ENCODE peak calls at places on chromosomes 12 and 14, in four cellular contexts. K is GM12878, V is K562, X is HL-60. A is an unnamed sample.

GRCh38 chr12:5200276-5201087 is 156.8 kb downstream of the KCNA5 start:
- DNase-seq in V (peak; percentile 74), K (no peak), X (no peak), A (peak; percentile 32)

GRCh38 chr14:64942531-64943111 is at the start of gene GPX2:
- DNase-seq in X (no peak), K (no peak), V (no peak), A (no peak)

GRCh38 chr12:14664434-14665023 is 31.9 kb downstream of the GUCY2C start:
- DNase-seq in K (no peak), X (peak; percentile 18), V (peak; percentile 7), A (no peak)

GRCh38 chr12:87816186-87816585 is 213.0 kb downstream of the C12orf50 start:
- DNase-seq in X (no peak), K (no peak), V (no peak), A (no peak)

GRCh38 chr14:55581011-55581806 is 1.2 kb downstream of the KTN1 start:
- DNase-seq in V (peak; percentile 10), X (no peak), K (no peak), A (no peak)

GRCh38 chr12:92068441-92068840 is 77.2 kb downstream of the BTG1 start:
- DNase-seq in K (no peak), X (no peak), V (no peak), A (no peak)

GRCh38 chr12:99282670-99283069 is 364.9 kb upstream of the GARIN6 start:
- DNase-seq in V (no peak), X (no peak), K (no peak), A (no peak)

GRCh38 chr12:130226771-130227170 is 64.5 kb downstream of the FZD10 start:
- DNase-seq in K (no peak), V (no peak), X (no peak), A (no peak)

GRCh38 chr12:40342010-40342409 is 117.2 kb downstream of the LRRK2 start:
- DNase-seq in X (no peak), V (no peak), K (no peak), A (no peak)

GRCh38 chr12:123253606-123254459 is 17.8 kb downstream of the CDK2AP1 start:
- DNase-seq in X (no peak), K (no peak), V (no peak), A (no peak)

GRCh38 chr14:36579573-36580140 is 2.8 kb downstream of the NKX2-8 start:
- DNase-seq in X (no peak), K (no peak), V (no peak), A (no peak)

GRCh38 chr14:37584211-37585100 is 10.6 kb downstream of the FOXA1 start:
- DNase-seq in X (no peak), K (no peak), V (no peak), A (no peak)

DNA sequence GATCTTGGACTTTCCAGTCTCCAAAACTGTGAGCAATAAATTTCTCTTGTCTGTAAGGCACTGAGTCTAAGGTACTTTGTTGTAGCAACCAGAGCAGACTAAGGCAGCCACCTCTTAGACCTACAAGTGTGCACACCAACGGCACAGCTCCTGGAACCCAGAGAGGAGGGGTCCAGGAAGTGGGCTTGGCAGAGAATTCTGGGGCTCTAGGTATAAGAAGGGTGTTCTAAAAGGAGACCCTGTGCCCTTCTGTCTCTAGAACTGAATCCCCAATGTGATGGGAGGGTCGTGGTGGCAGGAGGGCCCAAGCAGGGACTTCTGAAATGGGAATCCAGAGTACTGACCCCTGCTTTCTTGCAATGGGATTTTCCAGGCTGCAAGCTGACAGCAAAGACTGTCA is 13.5 kb upstream of the TFCP2 start:
- DNase-seq in K (no peak), X (no peak), V (no peak), A (no peak)
- TF ChIP-seq SPI1 in K (no peak), X (no peak), V (no peak), A (no peak)

GRCh38 chr14:92959761-92960680 is 37.1 kb downstream of the CHGA start:
- DNase-seq in X (no peak), V (no peak), K (no peak), A (no peak)
- TF ChIP-seq POLR2AphosphoS5 in X (no peak), V (no peak), K (no peak), A (no peak)

DNA sequence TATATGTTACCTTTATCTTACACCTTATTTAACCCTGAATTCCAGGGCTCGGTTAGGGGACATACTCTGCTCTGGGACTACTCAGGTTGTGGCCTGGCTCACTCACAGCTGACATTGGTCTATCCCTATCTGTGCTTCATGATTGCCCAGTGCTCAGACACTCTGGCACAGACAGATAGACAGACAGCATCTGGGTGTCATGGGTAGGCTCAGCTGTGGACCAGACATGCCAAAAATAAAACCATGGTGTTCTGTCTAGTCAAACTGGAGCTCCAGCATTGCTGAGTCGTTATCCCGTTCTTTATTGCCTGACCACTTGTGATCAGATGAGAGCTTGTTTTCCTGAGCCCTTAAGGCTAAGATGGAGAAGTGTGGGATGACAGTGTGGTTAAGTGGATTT is 29.0 kb downstream of the FBXW8 start:
- DNase-seq in X (no peak), K (no peak), V (no peak), A (no peak)
- TF ChIP-seq SPI1 in X (no peak), K (no peak), V (no peak), A (no peak)

GRCh38 chr14:95502381-95502950 is 14.0 kb downstream of the SYNE3 start:
- DNase-seq in V (no peak), X (peak; percentile 81), K (no peak), A (no peak)

GRCh38 chr14:95507174-95507573 is 9.3 kb downstream of the SYNE3 start:
- DNase-seq in V (peak; percentile 50), K (no peak), X (peak; percentile 99), A (no peak)

GRCh38 chr14:95503365-95504134 is 12.9 kb downstream of the SYNE3 start:
- DNase-seq in K (peak; percentile 74), X (no peak), V (no peak), A (no peak)

GRCh38 chr14:95505030-95505589 is 11.3 kb downstream of the SYNE3 start:
- DNase-seq in K (no peak), X (no peak), V (no peak), A (no peak)

GRCh38 chr14:95504135-95505029 is 12.1 kb downstream of the SYNE3 start:
- DNase-seq in X (no peak), V (no peak), K (no peak), A (no peak)
- TF ChIP-seq POLR2AphosphoS5 in X (no peak), V (no peak), K (no peak), A (no peak)

GRCh38 chr12:125263385-125263784 is 198.2 kb downstream of the AACS start:
- DNase-seq in X (no peak), V (no peak), K (no peak), A (no peak)
- TF ChIP-seq SPI1 in X (no peak), V (no peak), K (no peak), A (no peak)

DNA sequence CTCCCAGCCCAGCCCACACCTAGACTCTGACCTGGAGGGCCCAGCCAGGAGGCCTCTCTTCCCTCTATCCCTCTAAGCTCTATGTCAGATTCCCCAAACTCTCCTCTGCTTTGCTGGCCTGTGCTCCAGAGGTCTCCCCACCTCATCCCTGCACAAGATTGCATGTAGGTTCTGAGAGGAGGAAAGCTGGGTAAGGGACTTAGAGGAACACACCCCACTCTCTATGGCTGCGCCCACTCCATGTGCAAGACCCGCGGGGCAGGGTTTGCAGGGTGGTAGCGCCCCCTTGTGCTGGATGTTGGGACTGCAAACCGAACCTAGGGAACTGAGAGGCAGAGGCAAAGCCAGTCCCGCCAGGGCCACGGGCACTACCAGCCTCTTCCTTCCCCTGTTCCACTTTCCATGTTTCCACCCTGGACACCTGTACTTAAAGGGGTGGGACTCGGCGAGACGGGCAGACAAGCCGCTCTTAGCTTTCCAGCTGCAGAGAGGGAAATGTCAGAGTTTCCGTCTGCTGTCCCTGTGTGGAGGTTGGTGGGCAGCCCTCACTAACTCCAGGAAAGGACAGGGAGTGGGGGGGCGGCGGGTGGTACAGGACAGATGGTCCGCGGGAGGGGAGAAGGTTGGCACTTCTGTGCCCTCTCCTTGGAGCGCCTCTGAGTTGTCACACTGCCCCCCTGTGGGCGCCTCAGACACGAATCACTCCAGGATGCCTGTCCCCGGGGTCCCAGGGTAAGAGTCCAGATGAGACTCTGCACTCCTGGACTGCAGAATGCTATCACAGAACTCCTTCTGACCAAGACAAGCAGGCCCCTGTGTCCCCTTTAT is 16.8 kb downstream of the MMP14 start:
- DNase-seq in V (peak; percentile 85), X (peak; percentile 80), K (peak; percentile 63), A (peak; percentile 76)
- TF ChIP-seq POLR2AphosphoS5 in V (no peak), X (no peak), K (no peak), A (no peak)

GRCh38 chr12:110222027-110222426 is 59.0 kb upstream of the ATP2A2 start:
- DNase-seq in K (no peak), X (no peak), V (no peak), A (no peak)
- TF ChIP-seq SPI1 in K (no peak), X (no peak), V (no peak), A (no peak)

GRCh38 chr12:120971299-120972180 is 6.8 kb upstream of the HNF1A start:
- DNase-seq in X (peak; percentile 73), K (peak; percentile 57), V (peak; percentile 49), A (peak; percentile 44)

GRCh38 chr12:120965125-120965524 is 13.2 kb upstream of the HNF1A start:
- DNase-seq in V (no peak), K (no peak), X (no peak), A (no peak)

GRCh38 chr12:120965534-120966091 is 12.7 kb upstream of the HNF1A start:
- DNase-seq in V (no peak), X (no peak), K (no peak), A (no peak)

GRCh38 chr12:120972870-120973543 is 5.3 kb upstream of the HNF1A start:
- DNase-seq in K (no peak), X (no peak), V (no peak), A (no peak)

DNA sequence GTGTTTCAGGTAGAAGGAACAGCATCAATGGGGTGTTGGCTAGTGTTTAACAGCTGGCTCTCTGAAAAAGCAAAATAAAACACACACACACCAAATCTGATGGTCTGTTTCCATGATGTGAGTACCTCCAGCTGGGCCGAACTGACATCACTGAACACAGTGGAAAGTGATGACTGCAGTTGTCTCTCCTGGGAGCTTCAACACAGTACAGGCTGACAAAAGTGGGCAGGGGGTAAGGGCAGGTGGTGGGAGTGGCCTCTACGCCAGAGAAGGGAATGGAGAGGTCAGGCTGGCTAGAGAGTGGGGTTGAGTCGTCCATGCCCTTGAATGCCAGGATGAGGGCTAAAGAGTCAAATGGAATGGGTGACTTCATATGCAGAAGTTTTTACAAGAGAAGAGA is 8.0 kb upstream of the HNF1A start:
- DNase-seq in V (no peak), K (no peak), X (no peak), A (no peak)
- TF ChIP-seq POLR2AphosphoS5 in V (no peak), K (no peak), X (no peak), A (no peak)